ENCODE peak calls at places on chromosomes 7 and 10, in ten cellular contexts. W is T-helper 9 cell; F is stimulated activated CD8-positive, alpha-beta memory T cell treated with anti-CD3 and anti-CD28 coated beads, Interleukin-4, amount 100 ng/mL, for 1 hour; D is activated effector memory CD4-positive, alpha-beta T cell treated with Interleukin-2 at 50 U/mL for 16 hours; O is GM18507; L is amniotic epithelial cell; H is GM20000; B is brain microvascular endothelial cell; N is A172; S is NCI-H1105 treated with DMSO at 0.1 percent for 48 hours. M is an unnamed sample.

GRCh38 chr7:1028775-1029636 is 15.3 kb upstream of the GPR146 start:
- DNase-seq in W (peak), F (peak), D (peak), O (peak), L (peak), H (peak), B (peak), N (peak), S (peak), M (peak)

GRCh38 chr10:69452676-69453415 is 1.6 kb downstream of the TSPAN15 start:
- DNase-seq in W (no peak), F (no peak), D (no peak), O (no peak), L (no peak), H (no peak), B (no peak), N (no peak), S (no peak), M (no peak)

GRCh38 chr7:95493844-95494243 is 8.1 kb downstream of the ASB4 start:
- DNase-seq in W (no peak), F (no peak), D (no peak), O (no peak), L (no peak), H (no peak), B (no peak), N (no peak), S (no peak), M (no peak)

GRCh38 chr7:2537981-2538851 is 17.1 kb downstream of the BRAT1 start:
- DNase-seq in W (no peak), F (no peak), D (no peak), O (no peak), L (no peak), H (no peak), B (no peak), N (no peak), S (no peak), M (peak)

GRCh38 chr10:71250842-71251241 is 38.5 kb downstream of the UNC5B start:
- DNase-seq in W (no peak), F (no peak), D (no peak), O (no peak), L (no peak), H (no peak), B (no peak), N (no peak), S (no peak), M (no peak)

GRCh38 chr7:158846304-158846703 is 10.1 kb upstream of the DYNC2I1 start:
- DNase-seq in W (no peak), F (no peak), D (no peak), O (no peak), L (no peak), H (no peak), B (no peak), N (no peak), S (no peak), M (no peak)

GRCh38 chr10:72893136-72893798 is at the start of gene OIT3:
- DNase-seq in W (no peak), F (no peak), D (no peak), O (no peak), L (peak), H (no peak), B (no peak), N (no peak), S (no peak), M (no peak)

GRCh38 chr7:89500082-89500481 is 654.2 kb upstream of the STEAP1 start:
- DNase-seq in W (no peak), F (no peak), D (no peak), O (no peak), L (no peak), H (no peak), B (no peak), N (no peak), S (no peak), M (no peak)

GRCh38 chr7:1412322-1413261 is 46.7 kb downstream of the MICALL2 start:
- DNase-seq in W (peak), F (peak), D (peak), O (peak), L (peak), H (peak), B (peak), N (peak), S (peak), M (peak)

GRCh38 chr10:11546581-11546980 is 64.9 kb downstream of the USP6NL start:
- DNase-seq in W (no peak), F (no peak), D (no peak), O (no peak), L (no peak), H (no peak), B (no peak), N (peak), S (no peak), M (no peak)

GRCh38 chr10:119665901-119666708 is 14.9 kb downstream of the BAG3 start:
- DNase-seq in W (no peak), F (no peak), D (no peak), O (no peak), L (peak), H (no peak), B (no peak), N (no peak), S (no peak), M (no peak)

GRCh38 chr7:156026076-156027002 is 214.1 kb upstream of the SHH start:
- DNase-seq in W (no peak), F (no peak), D (no peak), O (no peak), L (no peak), H (no peak), B (no peak), N (no peak), S (no peak), M (no peak)

GRCh38 chr10:23432639-23433038 is 6.2 kb upstream of the OTUD1 start:
- DNase-seq in W (no peak), F (no peak), D (no peak), O (no peak), L (peak), H (no peak), B (no peak), N (no peak), S (no peak), M (no peak)

GRCh38 chr10:110008518-110009339 is 945 bp downstream of the ADD3 start:
- DNase-seq in W (peak), F (peak), D (peak), O (no peak), L (no peak), H (peak), B (no peak), N (peak), S (peak), M (peak)

GRCh38 chr7:96236198-96237039 is 85.5 kb downstream of the SLC25A13 start:
- DNase-seq in W (no peak), F (no peak), D (no peak), O (no peak), L (peak), H (no peak), B (peak), N (peak), S (peak), M (peak)

GRCh38 chr7:133645870-133646492 is 393.1 kb downstream of the EXOC4 start:
- DNase-seq in W (no peak), F (no peak), D (no peak), O (no peak), L (peak), H (no peak), B (no peak), N (no peak), S (no peak), M (no peak)

GRCh38 chr7:138257459-138258193 is 181.4 kb downstream of the AKR1D1 start:
- DNase-seq in W (no peak), F (no peak), D (no peak), O (no peak), L (peak), H (no peak), B (peak), N (peak), S (no peak), M (peak)

GRCh38 chr7:47150497-47151260 is 431.2 kb downstream of the TNS3 start:
- DNase-seq in W (no peak), F (no peak), D (no peak), O (no peak), L (no peak), H (no peak), B (peak), N (no peak), S (no peak), M (no peak)

GRCh38 chr7:8259586-8260222 is 2.3 kb downstream of the ICA1 start:
- DNase-seq in W (no peak), F (no peak), D (no peak), O (no peak), L (no peak), H (no peak), B (no peak), N (no peak), S (no peak), M (no peak)

GRCh38 chr7:148838905-148839304 is 45.2 kb downstream of the EZH2 start:
- DNase-seq in W (no peak), F (no peak), D (no peak), O (no peak), L (no peak), H (peak), B (no peak), N (no peak), S (no peak), M (no peak)

GRCh38 chr10:72461085-72461484 is 106.4 kb upstream of the DNAJB12 start:
- DNase-seq in W (no peak), F (no peak), D (no peak), O (no peak), L (no peak), H (no peak), B (no peak), N (no peak), S (peak), M (no peak)

GRCh38 chr7:17952387-17952786 is 12.1 kb upstream of the SNX13 start:
- DNase-seq in W (no peak), F (no peak), D (no peak), O (peak), L (no peak), H (peak), B (no peak), N (no peak), S (no peak), M (no peak)

GRCh38 chr10:22630229-22631174 is 83.9 kb downstream of the PIP4K2A start:
- DNase-seq in W (no peak), F (no peak), D (no peak), O (no peak), L (peak), H (peak), B (peak), N (peak), S (no peak), M (peak)

GRCh38 chr7:7641129-7641663 is 644 bp downstream of the UMAD1 start:
- DNase-seq in W (no peak), F (no peak), D (no peak), O (no peak), L (no peak), H (no peak), B (no peak), N (no peak), S (no peak), M (no peak)

GRCh38 chr7:35003679-35004278 is 33.5 kb downstream of the DPY19L1 start:
- DNase-seq in W (no peak), F (no peak), D (no peak), O (no peak), L (peak), H (no peak), B (peak), N (peak), S (peak), M (peak)

GRCh38 chr10:124064676-124065075 is 28.7 kb downstream of the CHST15 start:
- DNase-seq in W (no peak), F (no peak), D (no peak), O (no peak), L (no peak), H (no peak), B (no peak), N (no peak), S (no peak), M (no peak)

GRCh38 chr10:33293531-33294170 is 40.8 kb downstream of the NRP1 start:
- DNase-seq in W (no peak), F (no peak), D (no peak), O (no peak), L (no peak), H (no peak), B (no peak), N (no peak), S (no peak), M (no peak)

GRCh38 chr7:5699951-5700384 is 81.5 kb downstream of the RNF216 start:
- DNase-seq in W (peak), F (no peak), D (peak), O (no peak), L (peak), H (peak), B (peak), N (no peak), S (no peak), M (peak)